ENCODE peak calls at places on chromosomes 3 and 15, in ten cellular contexts. One of them, this sample, is unnamed.
A peak's percentile ranks its signal among the peaks of the same experiment; 100 is the strongest.

GRCh38 chr3:150763841-150764483 is 993 bp upstream of the SIAH2 start:
- DNase-seq in astrocyte: no peak
- DNase-seq in Peyer's patch: peak; percentile 86
- DNase-seq in vagina: peak; percentile 94
- DNase-seq in thyroid gland: peak; percentile 72
- DNase-seq in GM23338: peak; percentile 61
- DNase-seq in right lobe of liver: peak; percentile 85
- DNase-seq in right atrium auricular region: peak; percentile 67
- DNase-seq in sigmoid colon: peak; percentile 87
- DNase-seq in cardiac muscle cell: peak; percentile 69
- DNase-seq in this sample: peak; percentile 74

GRCh38 chr15:29883126-29883525 is 60.9 kb upstream of the TJP1 start:
- DNase-seq in right atrium auricular region: no peak
- DNase-seq in thyroid gland: no peak
- DNase-seq in Peyer's patch: no peak
- DNase-seq in cardiac muscle cell: peak; percentile 71
- DNase-seq in right lobe of liver: no peak
- DNase-seq in astrocyte: peak; percentile 8
- DNase-seq in GM23338: peak; percentile 78
- DNase-seq in vagina: no peak
- DNase-seq in sigmoid colon: no peak
- DNase-seq in this sample: no peak

GRCh38 chr3:141441381-141442365 is 45.2 kb upstream of the RASA2 start:
- DNase-seq in right atrium auricular region: no peak
- DNase-seq in right lobe of liver: peak; percentile 79
- DNase-seq in GM23338: peak; percentile 82
- DNase-seq in thyroid gland: peak; percentile 77
- DNase-seq in astrocyte: peak; percentile 82
- DNase-seq in sigmoid colon: no peak
- DNase-seq in cardiac muscle cell: peak; percentile 61
- DNase-seq in vagina: no peak
- DNase-seq in Peyer's patch: peak; percentile 76
- DNase-seq in this sample: peak; percentile 65

GRCh38 chr3:54065140-54065539 is 57.2 kb upstream of the CACNA2D3 start:
- DNase-seq in GM23338: no peak
- DNase-seq in cardiac muscle cell: no peak
- DNase-seq in sigmoid colon: no peak
- DNase-seq in Peyer's patch: no peak
- DNase-seq in thyroid gland: no peak
- DNase-seq in vagina: no peak
- DNase-seq in right atrium auricular region: no peak
- DNase-seq in astrocyte: no peak
- DNase-seq in right lobe of liver: no peak
- DNase-seq in this sample: no peak

GRCh38 chr3:17806876-17807275 is 64.4 kb upstream of the TBC1D5 start:
- DNase-seq in GM23338: no peak
- DNase-seq in thyroid gland: no peak
- DNase-seq in vagina: no peak
- DNase-seq in right lobe of liver: no peak
- DNase-seq in sigmoid colon: no peak
- DNase-seq in astrocyte: no peak
- DNase-seq in Peyer's patch: no peak
- DNase-seq in cardiac muscle cell: no peak
- DNase-seq in right atrium auricular region: no peak
- DNase-seq in this sample: no peak

GRCh38 chr3:3088066-3088465 is 22.1 kb downstream of the IL5RA start:
- DNase-seq in thyroid gland: no peak
- DNase-seq in right lobe of liver: no peak
- DNase-seq in right atrium auricular region: no peak
- DNase-seq in GM23338: no peak
- DNase-seq in astrocyte: no peak
- DNase-seq in cardiac muscle cell: no peak
- DNase-seq in vagina: no peak
- DNase-seq in Peyer's patch: no peak
- DNase-seq in sigmoid colon: no peak
- DNase-seq in this sample: no peak

GRCh38 chr3:166900866-166901577 is 479.1 kb downstream of the ZBBX start:
- DNase-seq in Peyer's patch: no peak
- DNase-seq in thyroid gland: no peak
- DNase-seq in vagina: no peak
- DNase-seq in right atrium auricular region: no peak
- DNase-seq in cardiac muscle cell: no peak
- DNase-seq in right lobe of liver: no peak
- DNase-seq in astrocyte: no peak
- DNase-seq in sigmoid colon: no peak
- DNase-seq in GM23338: no peak
- DNase-seq in this sample: no peak

GRCh38 chr3:107962946-107963345 is 127.9 kb downstream of the CD47 start:
- DNase-seq in right lobe of liver: no peak
- DNase-seq in Peyer's patch: no peak
- DNase-seq in thyroid gland: no peak
- DNase-seq in GM23338: no peak
- DNase-seq in right atrium auricular region: no peak
- DNase-seq in sigmoid colon: no peak
- DNase-seq in astrocyte: peak; percentile 59
- DNase-seq in cardiac muscle cell: no peak
- DNase-seq in vagina: no peak
- DNase-seq in this sample: no peak

GRCh38 chr3:61882253-61882652 is 320.9 kb downstream of the PTPRG start:
- DNase-seq in right lobe of liver: no peak
- DNase-seq in cardiac muscle cell: no peak
- DNase-seq in thyroid gland: no peak
- DNase-seq in vagina: no peak
- DNase-seq in Peyer's patch: no peak
- DNase-seq in right atrium auricular region: no peak
- DNase-seq in GM23338: no peak
- DNase-seq in sigmoid colon: no peak
- DNase-seq in astrocyte: no peak
- DNase-seq in this sample: no peak

GRCh38 chr3:148203263-148204010 is 494.3 kb upstream of the AGTR1 start:
- DNase-seq in astrocyte: no peak
- DNase-seq in right atrium auricular region: no peak
- DNase-seq in Peyer's patch: no peak
- DNase-seq in thyroid gland: no peak
- DNase-seq in cardiac muscle cell: no peak
- DNase-seq in sigmoid colon: no peak
- DNase-seq in GM23338: no peak
- DNase-seq in vagina: no peak
- DNase-seq in right lobe of liver: no peak
- DNase-seq in this sample: no peak

GRCh38 chr15:66943456-66944095 is 121.8 kb upstream of the SMAD3 start:
- DNase-seq in GM23338: peak; percentile 20
- DNase-seq in thyroid gland: peak; percentile 14
- DNase-seq in sigmoid colon: peak; percentile 39
- DNase-seq in Peyer's patch: peak; percentile 76
- DNase-seq in right atrium auricular region: no peak
- DNase-seq in right lobe of liver: no peak
- DNase-seq in astrocyte: no peak
- DNase-seq in cardiac muscle cell: no peak
- DNase-seq in vagina: no peak
- DNase-seq in this sample: peak; percentile 68

GRCh38 chr3:179098388-179099077 is 26.9 kb upstream of the ZMAT3 start:
- DNase-seq in cardiac muscle cell: no peak
- DNase-seq in vagina: no peak
- DNase-seq in astrocyte: peak; percentile 54
- DNase-seq in right lobe of liver: no peak
- DNase-seq in right atrium auricular region: no peak
- DNase-seq in Peyer's patch: no peak
- DNase-seq in GM23338: no peak
- DNase-seq in thyroid gland: no peak
- DNase-seq in sigmoid colon: no peak
- DNase-seq in this sample: no peak

GRCh38 chr3:192408007-192408655 is 319.2 kb downstream of the FGF12 start:
- DNase-seq in cardiac muscle cell: peak; percentile 51
- DNase-seq in right lobe of liver: peak; percentile 54
- DNase-seq in thyroid gland: peak; percentile 52
- DNase-seq in astrocyte: peak; percentile 46
- DNase-seq in right atrium auricular region: no peak
- DNase-seq in sigmoid colon: peak; percentile 64
- DNase-seq in vagina: no peak
- DNase-seq in GM23338: peak; percentile 61
- DNase-seq in Peyer's patch: no peak
- DNase-seq in this sample: peak; percentile 68

GRCh38 chr3:192410684-192410960 is 316.7 kb downstream of the FGF12 start:
- DNase-seq in GM23338: peak; percentile 27
- DNase-seq in astrocyte: no peak
- DNase-seq in right atrium auricular region: no peak
- DNase-seq in right lobe of liver: no peak
- DNase-seq in vagina: no peak
- DNase-seq in Peyer's patch: no peak
- DNase-seq in thyroid gland: no peak
- DNase-seq in sigmoid colon: no peak
- DNase-seq in cardiac muscle cell: no peak
- DNase-seq in this sample: no peak

GRCh38 chr3:192408721-192409151 is 318.6 kb downstream of the FGF12 start:
- DNase-seq in right lobe of liver: no peak
- DNase-seq in thyroid gland: no peak
- DNase-seq in cardiac muscle cell: peak; percentile 24
- DNase-seq in vagina: no peak
- DNase-seq in astrocyte: no peak
- DNase-seq in GM23338: peak; percentile 61
- DNase-seq in right atrium auricular region: no peak
- DNase-seq in sigmoid colon: no peak
- DNase-seq in Peyer's patch: no peak
- DNase-seq in this sample: peak; percentile 83

GRCh38 chr3:192409203-192409837 is 318.0 kb downstream of the FGF12 start:
- DNase-seq in sigmoid colon: peak; percentile 64
- DNase-seq in thyroid gland: peak; percentile 37
- DNase-seq in right atrium auricular region: no peak
- DNase-seq in right lobe of liver: peak; percentile 60
- DNase-seq in Peyer's patch: no peak
- DNase-seq in cardiac muscle cell: peak; percentile 52
- DNase-seq in vagina: no peak
- DNase-seq in astrocyte: peak; percentile 50
- DNase-seq in GM23338: peak; percentile 72
- DNase-seq in this sample: peak; percentile 80

DNA sequence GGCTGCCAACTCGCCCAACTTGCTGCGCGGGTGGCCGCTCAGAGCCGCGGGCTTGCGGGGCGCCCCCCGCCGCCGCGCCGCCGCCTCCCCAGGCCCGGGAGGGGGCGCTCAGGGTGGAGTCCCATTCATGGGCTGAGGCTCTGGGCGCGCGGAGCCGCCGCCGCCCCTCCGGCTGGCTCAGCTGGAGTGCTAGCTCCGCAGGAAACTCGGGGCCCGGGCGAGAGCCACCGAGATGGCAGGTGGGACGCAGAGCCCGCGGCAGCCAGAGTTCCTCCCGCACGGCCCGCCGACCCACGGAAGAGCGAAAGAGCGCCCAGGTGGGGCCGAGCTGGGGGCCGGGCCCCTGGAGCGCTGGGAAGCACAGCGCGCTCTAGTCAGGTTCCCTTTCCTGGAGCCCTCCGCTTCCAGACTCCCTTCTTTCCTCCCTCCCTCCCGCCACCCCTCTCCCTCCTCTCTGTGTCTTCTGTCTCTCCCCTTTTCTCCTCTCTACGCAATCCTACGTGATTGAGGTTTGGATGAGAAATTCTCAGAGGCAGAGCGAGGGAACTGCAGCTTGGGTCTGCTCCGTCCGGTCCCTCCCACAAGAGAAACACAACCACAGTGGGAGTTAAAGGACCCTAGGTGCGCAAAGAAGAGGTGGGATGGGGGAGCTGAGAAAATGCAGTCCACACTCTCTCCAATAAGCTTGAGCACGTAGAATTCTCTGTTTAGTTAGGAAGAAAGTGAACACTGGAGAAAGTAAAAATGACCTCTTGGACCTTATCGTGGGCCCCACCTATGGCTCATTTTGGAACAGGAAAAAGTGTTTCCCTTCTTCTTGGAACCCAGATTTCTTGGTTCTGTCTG is 317.3 kb downstream of the FGF12 start:
- DNase-seq in astrocyte: peak; percentile 43
- DNase-seq in sigmoid colon: no peak
- DNase-seq in right lobe of liver: no peak
- DNase-seq in GM23338: peak; percentile 72
- DNase-seq in cardiac muscle cell: peak; percentile 38
- DNase-seq in thyroid gland: peak; percentile 2
- DNase-seq in right atrium auricular region: no peak
- DNase-seq in Peyer's patch: no peak
- DNase-seq in vagina: no peak
- DNase-seq in this sample: peak; percentile 57
- H3K4me3 ChIP-seq in astrocyte: peak overlapping the region; percentile 60
- H3K4me3 ChIP-seq in sigmoid colon: peak overlapping the region; percentile 43
- H3K4me3 ChIP-seq in right lobe of liver: peak overlapping the region; percentile 43
- H3K4me3 ChIP-seq in GM23338: peak overlapping the region; percentile 86
- H3K4me3 ChIP-seq in cardiac muscle cell: peak overlapping the region; percentile 55
- H3K4me3 ChIP-seq in thyroid gland: peak overlapping the region; percentile 63
- H3K4me3 ChIP-seq in right atrium auricular region: peak overlapping the region; percentile 44
- H3K4me3 ChIP-seq in Peyer's patch: peak overlapping the region; percentile 8
- H3K4me3 ChIP-seq in vagina: peak overlapping the region; percentile 34
- H3K4me3 ChIP-seq in this sample: peak overlapping the region; percentile 79

GRCh38 chr15:36894062-36894461 is 206.3 kb downstream of the MEIS2 start:
- DNase-seq in Peyer's patch: no peak
- DNase-seq in astrocyte: no peak
- DNase-seq in right atrium auricular region: no peak
- DNase-seq in sigmoid colon: no peak
- DNase-seq in cardiac muscle cell: no peak
- DNase-seq in vagina: no peak
- DNase-seq in thyroid gland: no peak
- DNase-seq in right lobe of liver: no peak
- DNase-seq in GM23338: no peak
- DNase-seq in this sample: no peak
- H3K27me3 ChIP-seq in Peyer's patch: no peaks in the 10 kb centered on the region
- H3K27me3 ChIP-seq in astrocyte: no peaks in the 10 kb centered on the region
- H3K27me3 ChIP-seq in right atrium auricular region: no peaks in the 10 kb centered on the region
- H3K27me3 ChIP-seq in sigmoid colon: no peaks in the 10 kb centered on the region
- H3K27me3 ChIP-seq in cardiac muscle cell: no peaks in the 10 kb centered on the region
- H3K27me3 ChIP-seq in vagina: no peaks in the 10 kb centered on the region
- H3K27me3 ChIP-seq in thyroid gland: no peaks in the 10 kb centered on the region
- H3K27me3 ChIP-seq in right lobe of liver: no peaks in the 10 kb centered on the region
- H3K27me3 ChIP-seq in GM23338: peaks cover 58% of the 10 kb centered on the region
- H3K27me3 ChIP-seq in this sample: peaks cover 31% of the 10 kb centered on the region

DNA sequence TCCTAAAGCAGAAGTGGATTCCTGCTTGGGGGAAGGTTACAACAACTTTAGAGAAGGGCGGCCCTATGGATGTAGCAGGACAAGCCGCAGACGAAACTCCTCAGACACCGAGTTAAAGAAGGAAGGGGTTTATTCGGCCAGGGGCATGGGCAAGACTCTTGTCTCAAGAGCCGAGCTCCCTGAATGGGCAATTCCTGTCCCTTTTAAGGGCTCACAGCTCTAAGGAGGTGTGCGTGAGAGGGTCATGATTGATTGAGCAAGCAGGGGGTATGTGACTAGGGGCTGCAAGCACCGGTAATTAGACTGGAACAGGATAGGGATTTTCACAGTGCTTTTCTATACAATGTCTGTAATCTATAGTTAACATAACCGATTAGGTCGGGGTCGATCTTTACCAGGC is 879 bp upstream of the PDHB start:
- DNase-seq in GM23338: peak; percentile 37
- DNase-seq in Peyer's patch: no peak
- DNase-seq in right lobe of liver: no peak
- DNase-seq in cardiac muscle cell: no peak
- DNase-seq in thyroid gland: no peak
- DNase-seq in sigmoid colon: no peak
- DNase-seq in right atrium auricular region: no peak
- DNase-seq in vagina: no peak
- DNase-seq in astrocyte: no peak
- DNase-seq in this sample: no peak
- H3K36me3 ChIP-seq in GM23338: peaks cover 28% of the 10 kb centered on the region
- H3K36me3 ChIP-seq in Peyer's patch: no peaks in the 10 kb centered on the region
- H3K36me3 ChIP-seq in right lobe of liver: peaks cover 21% of the 10 kb centered on the region
- H3K36me3 ChIP-seq in cardiac muscle cell: peaks cover 24% of the 10 kb centered on the region
- H3K36me3 ChIP-seq in thyroid gland: peaks cover 18% of the 10 kb centered on the region
- H3K36me3 ChIP-seq in sigmoid colon: peaks cover 12% of the 10 kb centered on the region
- H3K36me3 ChIP-seq in right atrium auricular region: peaks cover 24% of the 10 kb centered on the region
- H3K36me3 ChIP-seq in vagina: no peaks in the 10 kb centered on the region
- H3K36me3 ChIP-seq in astrocyte: peaks cover 22% of the 10 kb centered on the region
- H3K36me3 ChIP-seq in this sample: peaks cover 22% of the 10 kb centered on the region

GRCh38 chr3:47225310-47225906 is 57.2 kb downstream of the KIF9 start:
- DNase-seq in vagina: no peak
- DNase-seq in sigmoid colon: no peak
- DNase-seq in right lobe of liver: no peak
- DNase-seq in cardiac muscle cell: no peak
- DNase-seq in Peyer's patch: no peak
- DNase-seq in thyroid gland: no peak
- DNase-seq in GM23338: no peak
- DNase-seq in right atrium auricular region: no peak
- DNase-seq in astrocyte: no peak
- DNase-seq in this sample: no peak
- H3K4me3 ChIP-seq in vagina: no peak overlapping the region
- H3K4me3 ChIP-seq in sigmoid colon: no peak overlapping the region
- H3K4me3 ChIP-seq in right lobe of liver: no peak overlapping the region
- H3K4me3 ChIP-seq in cardiac muscle cell: no peak overlapping the region
- H3K4me3 ChIP-seq in Peyer's patch: no peak overlapping the region
- H3K4me3 ChIP-seq in thyroid gland: no peak overlapping the region
- H3K4me3 ChIP-seq in GM23338: no peak overlapping the region
- H3K4me3 ChIP-seq in right atrium auricular region: no peak overlapping the region
- H3K4me3 ChIP-seq in astrocyte: no peak overlapping the region
- H3K4me3 ChIP-seq in this sample: no peak overlapping the region

This sample was measured in H7.